ENCODE peak calls at places on chromosomes 11 and 22, in six cellular contexts. K, H, D, O, V and G are unnamed samples.

GRCh38 chr11:2298795-2299747 is 2.6 kb downstream of the C11orf21 start:
- DNase-seq in V (peak), D (peak), K (no peak), O (peak), H (peak), G (peak)

GRCh38 chr22:32876516-32876915 is 75.0 kb downstream of the TIMP3 start:
- DNase-seq in V (no peak), D (no peak), O (no peak), K (no peak), H (no peak), G (no peak)

GRCh38 chr11:122209619-122210377 is 93.8 kb upstream of the BLID start:
- DNase-seq in V (no peak), H (no peak), O (peak), K (no peak), D (no peak), G (peak)

GRCh38 chr11:57638811-57639320 is 10.8 kb downstream of the YPEL4 start:
- DNase-seq in V (peak), O (no peak), K (peak), H (no peak), D (peak), G (no peak)

GRCh38 chr22:33180371-33180770 is 122.2 kb upstream of the SYN3 start:
- DNase-seq in K (no peak), V (no peak), D (no peak), H (no peak), O (no peak), G (peak)

GRCh38 chr11:120718171-120718570 is 206.6 kb downstream of the GRIK4 start:
- DNase-seq in H (no peak), D (no peak), O (no peak), V (no peak), K (no peak), G (no peak)

GRCh38 chr11:12812849-12813248 is 138.6 kb downstream of the TEAD1 start:
- DNase-seq in K (no peak), D (no peak), H (no peak), O (no peak), V (no peak), G (no peak)

GRCh38 chr11:44028816-44029506 is 18.8 kb upstream of the ACCSL start:
- DNase-seq in H (no peak), D (no peak), V (no peak), O (no peak), K (no peak), G (no peak)

GRCh38 chr11:12287009-12287373 is 90.4 kb upstream of the PARVA start:
- DNase-seq in V (peak), O (peak), D (no peak), K (no peak), H (peak), G (peak)

GRCh38 chr11:110777765-110778164 is 65.5 kb upstream of the ARHGAP20 start:
- DNase-seq in O (peak), V (no peak), D (no peak), H (peak), K (no peak), G (peak)

GRCh38 chr22:46136539-46137217 is 13.6 kb upstream of the PPARA start:
- DNase-seq in K (no peak), H (no peak), O (no peak), V (no peak), D (peak), G (no peak)

GRCh38 chr11:67522844-67523555 is at the start of gene CABP2:
- DNase-seq in V (no peak), K (no peak), H (no peak), D (no peak), O (no peak), G (no peak)

GRCh38 chr11:122101625-122102291 is 14.3 kb downstream of the BLID start:
- DNase-seq in K (no peak), O (peak), H (peak), V (peak), D (peak), G (peak)

GRCh38 chr11:17734986-17735822 is 623 bp downstream of the KCNC1 start:
- DNase-seq in K (no peak), H (peak), O (peak), D (peak), V (peak), G (peak)

GRCh38 chr11:95536049-95536448 is 253.5 kb downstream of the FAM76B start:
- DNase-seq in O (no peak), H (no peak), D (no peak), V (no peak), K (no peak), G (no peak)

GRCh38 chr22:44192098-44192810 is 11.5 kb downstream of the PARVG start:
- DNase-seq in D (peak), V (peak), K (no peak), H (no peak), O (no peak), G (peak)

GRCh38 chr22:24367841-24368240 is 59.6 kb upstream of the ADORA2A start:
- DNase-seq in K (no peak), D (no peak), H (no peak), V (no peak), O (peak), G (peak)

GRCh38 chr22:30605449-30606110 is 1.4 kb upstream of the TCN2 start:
- DNase-seq in V (peak), K (peak), D (peak), H (peak), O (peak), G (peak)

GRCh38 chr11:13962562-13963168 is at the start of gene SPON1:
- DNase-seq in H (no peak), V (peak), K (peak), D (peak), O (peak), G (no peak)

GRCh38 chr11:134449713-134450112 is 37.7 kb upstream of the B3GAT1 start:
- DNase-seq in D (no peak), K (no peak), H (no peak), V (peak), O (no peak), G (no peak)

GRCh38 chr22:38214248-38215056 is 12.7 kb downstream of the MAFF start:
- DNase-seq in D (peak), H (peak), K (peak), O (peak), V (peak), G (no peak)

GRCh38 chr11:67337257-67337656 is 16.1 kb downstream of the POLD4 start:
- DNase-seq in O (no peak), V (no peak), K (no peak), H (no peak), D (no peak), G (no peak)

DNA sequence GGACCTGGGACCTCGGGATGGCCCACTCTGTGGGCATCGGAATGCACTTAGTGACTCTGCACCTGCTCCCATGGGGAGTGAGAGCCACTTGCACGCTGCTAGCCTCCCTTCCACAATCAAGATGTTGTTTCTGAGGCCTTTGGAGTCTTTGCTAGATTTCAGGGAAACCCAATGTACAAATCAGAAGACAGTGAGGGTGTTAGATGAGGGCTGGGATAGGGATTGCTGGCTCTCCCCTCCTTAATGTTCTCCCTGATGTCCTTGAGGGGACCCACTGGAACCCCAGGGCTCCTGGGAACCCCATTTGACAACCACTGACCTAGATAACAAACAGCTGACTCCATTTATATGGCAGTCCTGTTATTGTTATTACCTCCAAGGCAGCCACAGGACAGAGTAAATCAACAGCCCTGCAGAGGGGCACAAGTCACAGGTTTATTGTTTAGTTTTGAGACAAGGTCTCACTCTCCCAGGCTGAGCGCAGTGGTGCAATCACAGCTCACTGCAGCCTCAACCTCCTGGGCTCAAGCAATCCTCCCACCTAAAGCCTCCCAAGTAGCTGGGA is 31.3 kb upstream of the COMT start:
- DNase-seq in H (no peak), O (no peak), V (no peak), K (no peak), D (no peak), G (no peak)
- TF ChIP-seq CTCF in H (no peak), O (no peak), V (no peak), K (peak), D (no peak), G (no peak)

GRCh38 chr11:15629690-15630321 is 515.1 kb downstream of the INSC start:
- DNase-seq in H (no peak), O (no peak), D (peak), V (peak), K (no peak), G (peak)
- TF ChIP-seq CTCF in H (no peak), O (peak), D (peak), V (peak), K (no peak), G (peak)

DNA sequence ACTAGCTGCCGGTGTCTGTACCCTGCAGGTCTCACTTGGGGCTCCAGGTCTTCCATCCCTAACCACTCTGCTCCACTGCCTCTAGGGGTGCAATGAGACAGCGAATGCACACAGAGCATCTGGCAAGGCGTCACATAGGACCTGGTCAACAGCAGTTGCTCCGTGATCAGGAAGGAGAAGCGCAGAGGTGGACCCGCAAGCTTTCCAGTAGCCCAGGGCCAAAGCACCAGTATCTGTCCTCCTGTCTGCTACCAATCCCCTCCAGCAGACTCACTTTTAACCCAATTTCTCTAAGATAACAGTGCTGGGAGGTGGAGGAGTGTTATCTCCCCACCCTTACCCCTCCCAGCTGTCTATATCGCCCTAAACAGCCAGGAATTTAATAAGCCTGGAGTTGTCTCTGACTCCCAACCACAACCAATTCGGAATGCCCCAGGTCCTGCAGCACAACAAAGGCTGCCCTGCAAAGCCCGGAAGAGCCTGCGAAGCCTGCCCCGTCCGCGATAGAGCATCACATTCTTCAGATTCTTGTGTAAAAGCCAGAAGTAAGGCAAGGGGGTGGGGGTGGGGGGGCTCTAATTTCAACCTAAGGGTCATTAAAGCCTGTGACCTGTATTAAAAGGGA is 19.3 kb downstream of the MYH9 start:
- DNase-seq in V (peak), D (peak), O (peak), H (no peak), K (no peak), G (peak)
- TF ChIP-seq CTCF in V (peak), D (no peak), O (no peak), H (no peak), K (no peak), G (no peak)

GRCh38 chr11:61142424-61142823 is 18.8 kb downstream of the VPS37C start:
- DNase-seq in V (no peak), K (no peak), O (no peak), H (no peak), D (no peak), G (no peak)

GRCh38 chr11:61138940-61139339 is 22.3 kb downstream of the VPS37C start:
- DNase-seq in H (no peak), K (no peak), V (no peak), O (peak), D (no peak), G (no peak)

GRCh38 chr11:61140416-61140815 is 20.8 kb downstream of the VPS37C start:
- DNase-seq in D (no peak), V (no peak), H (no peak), K (no peak), O (no peak), G (no peak)

GRCh38 chr11:61139391-61139790 is 21.8 kb downstream of the VPS37C start:
- DNase-seq in H (no peak), K (no peak), V (no peak), O (peak), D (no peak), G (no peak)

DNA sequence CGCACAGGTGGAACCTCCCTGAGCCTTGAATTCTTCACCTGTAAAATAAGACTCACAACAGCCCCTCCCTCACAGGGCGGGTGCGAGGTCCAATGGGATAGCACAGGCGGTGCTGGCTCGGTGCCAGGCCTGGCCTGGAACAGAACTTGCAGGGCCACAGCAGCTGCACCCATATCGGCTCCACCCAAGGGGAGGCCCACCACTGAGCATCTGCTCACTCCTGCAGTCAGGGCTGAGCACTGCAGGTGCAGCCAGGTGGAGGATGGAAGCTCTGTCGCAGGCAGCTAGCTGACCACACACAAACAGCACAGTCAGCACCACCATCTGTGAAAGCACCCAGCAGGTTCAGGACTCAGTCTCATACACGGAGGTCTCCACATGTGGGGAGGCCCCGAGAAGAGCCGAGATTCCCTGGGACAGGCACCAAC is 19.6 kb downstream of the VPS37C start:
- DNase-seq in K (no peak), H (peak), O (no peak), V (no peak), D (no peak), G (peak)
- TF ChIP-seq CTCF in K (no peak), H (no peak), O (no peak), V (peak), D (no peak), G (no peak)

DNA sequence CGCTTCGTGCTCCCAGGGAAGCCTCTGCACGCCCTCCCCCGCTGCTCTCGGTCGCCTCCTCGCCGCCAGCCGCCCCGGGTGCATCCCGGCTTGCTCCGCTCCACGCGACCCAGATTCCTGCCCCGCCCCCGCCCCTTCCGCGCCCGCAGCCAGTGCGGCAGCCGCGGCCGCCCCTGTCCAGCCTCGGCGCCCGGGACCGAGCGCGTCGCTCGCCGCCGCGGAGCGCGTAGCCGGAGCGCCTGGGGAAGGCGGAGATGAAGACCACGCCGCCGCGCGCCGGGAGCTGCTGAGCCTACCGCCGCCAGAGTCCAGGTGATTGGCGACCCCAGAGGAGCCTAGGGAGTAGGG is at the start of gene ELMOD1:
- DNase-seq in D (peak), O (peak), H (no peak), V (peak), K (peak), G (peak)
- TF ChIP-seq CTCF in D (no peak), O (peak), H (no peak), V (no peak), K (no peak), G (no peak)

GRCh38 chr11:75814686-75815344 is at the start of gene UVRAG:
- DNase-seq in O (peak), K (peak), H (peak), D (peak), V (peak), G (peak)
- TF ChIP-seq CTCF in O (no peak), K (no peak), H (peak), D (no peak), V (no peak), G (no peak)

DNA sequence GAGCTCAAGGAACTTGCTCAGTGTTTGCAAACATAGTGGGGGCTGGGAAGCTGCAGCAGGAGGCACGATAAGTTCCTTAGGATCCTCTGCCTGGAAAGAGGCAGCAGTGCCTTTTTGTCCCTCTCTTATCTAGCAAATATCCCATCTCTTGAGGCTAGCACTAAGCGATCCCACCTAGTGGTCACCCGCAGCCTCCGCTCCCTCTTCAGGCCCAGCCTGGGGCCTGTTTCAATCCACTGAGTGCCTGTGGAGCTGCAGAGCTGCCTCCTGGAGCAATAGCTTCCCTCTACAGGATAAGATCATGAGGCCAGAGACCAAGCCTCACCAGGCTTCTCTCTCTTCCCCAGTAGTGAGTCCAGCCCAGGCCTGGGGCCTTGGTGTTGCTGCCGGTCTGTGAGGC is 65.8 kb downstream of the SLC22A12 start:
- DNase-seq in H (no peak), O (no peak), V (peak), D (peak), K (no peak), G (no peak)
- TF ChIP-seq CTCF in H (no peak), O (no peak), V (peak), D (peak), K (no peak), G (no peak)

DNA sequence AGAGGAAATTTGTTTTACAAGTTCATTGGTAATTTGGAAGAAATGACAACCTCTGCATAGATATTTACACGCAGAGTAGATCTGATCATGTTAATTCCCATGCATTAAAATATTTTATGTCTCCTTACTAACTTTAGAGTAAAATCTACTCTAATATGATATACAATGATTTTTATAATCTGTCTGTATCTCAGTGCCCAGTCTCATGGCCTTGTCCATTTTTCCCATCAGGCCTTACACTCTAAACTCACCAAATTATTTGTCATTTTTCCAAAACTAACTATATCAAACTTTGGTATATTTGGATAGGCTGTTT is 12.2 kb downstream of the OR10D3 start:
- DNase-seq in D (no peak), K (no peak), O (no peak), V (no peak), H (no peak), G (no peak)
- TF ChIP-seq CTCF in D (no peak), K (peak), O (no peak), V (no peak), H (no peak), G (no peak)

GRCh38 chr11:36375348-36376314 is 79.5 kb downstream of the PRR5L start:
- DNase-seq in H (no peak), D (peak), V (peak), K (no peak), O (no peak), G (no peak)

GRCh38 chr11:36374726-36375125 is 78.6 kb downstream of the PRR5L start:
- DNase-seq in V (no peak), H (no peak), O (no peak), D (no peak), K (no peak), G (no peak)

GRCh38 chr11:36376315-36376887 is 80.3 kb downstream of the PRR5L start:
- DNase-seq in O (peak), V (peak), H (no peak), D (peak), K (peak), G (peak)

GRCh38 chr11:36377759-36378553 is 81.9 kb downstream of the PRR5L start:
- DNase-seq in D (no peak), H (no peak), V (no peak), O (no peak), K (no peak), G (no peak)

DNA sequence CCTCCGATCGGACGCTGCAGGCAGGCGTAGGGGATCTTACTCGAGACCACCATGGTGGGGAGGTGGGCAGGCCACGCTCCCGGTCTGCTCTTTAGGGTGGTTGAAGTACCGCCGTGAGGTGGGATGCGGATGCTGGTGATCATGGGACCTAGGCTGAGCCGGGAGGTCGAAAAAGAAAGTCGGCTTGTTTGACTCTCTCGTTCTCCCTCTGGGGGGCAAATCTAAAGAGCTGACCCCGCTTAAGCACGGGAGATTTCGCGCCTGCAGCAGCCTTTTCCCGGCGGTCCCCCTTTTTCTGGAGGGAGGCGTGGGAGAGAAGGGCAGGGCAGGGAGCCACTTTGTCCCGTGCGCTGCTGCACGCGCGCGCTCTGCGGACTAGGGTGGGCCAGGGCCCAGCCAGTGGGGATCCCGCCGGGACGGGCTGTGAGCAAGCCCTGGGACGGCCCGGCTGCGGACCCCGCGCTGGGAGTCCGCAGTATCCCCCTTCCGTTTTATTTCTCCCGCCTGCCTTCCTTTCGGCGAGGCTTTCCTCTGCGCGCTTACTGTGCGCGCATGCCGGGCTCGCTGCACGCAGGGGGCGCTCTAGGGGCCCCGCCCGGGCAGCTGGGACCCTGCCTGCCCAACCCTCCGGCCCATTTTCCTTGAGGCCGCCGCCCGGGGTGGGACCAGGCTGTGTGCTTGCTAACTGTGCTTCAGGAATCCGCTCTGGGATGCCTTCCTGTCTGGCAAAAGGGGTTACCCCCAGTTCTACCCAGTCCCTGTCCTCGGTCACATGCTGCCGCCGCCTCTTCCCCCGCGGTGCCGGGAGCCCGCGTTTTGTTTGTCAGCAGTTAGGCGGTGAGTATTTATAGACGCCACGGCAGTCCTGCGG is 81.0 kb downstream of the PRR5L start:
- DNase-seq in D (peak), K (peak), O (peak), V (peak), H (no peak), G (peak)
- TF ChIP-seq CTCF in D (peak), K (peak), O (peak), V (peak), H (peak), G (peak)